ENCODE peak calls at places on chromosomes 6 and 20, in eight cellular contexts. M is ovary, Z is uterus, T is adrenal gland, Q is stomach, R is suprapubic skin, O is IMR-90, E is transverse colon. X is an unnamed sample.
A peak's percentile ranks its signal among the peaks of the same experiment; 100 is the strongest.

GRCh38 chr20:48889155-48889790 is 32.2 kb upstream of the ARFGEF2 start:
- DNase-seq in M (no peak), Z (no peak), T (no peak), Q (no peak), R (no peak), O (no peak), E (no peak), X (no peak)

GRCh38 chr6:12973302-12973865 is 256.8 kb downstream of the PHACTR1 start:
- DNase-seq in M (no peak), Z (no peak), T (no peak), Q (no peak), R (no peak), O (no peak), E (no peak), X (no peak)

GRCh38 chr20:52974155-52974554 is 2.0 kb downstream of the TSHZ2 start:
- DNase-seq in M (no peak), Z (no peak), T (peak; percentile 73), Q (no peak), R (no peak), O (no peak), E (no peak), X (no peak)

GRCh38 chr6:111667921-111668320 is 62.2 kb upstream of the TRAF3IP2 start:
- DNase-seq in M (no peak), Z (no peak), T (no peak), Q (no peak), R (no peak), O (peak; percentile 45), E (no peak), X (no peak)

GRCh38 chr20:38307371-38308046 is 3.6 kb downstream of the BPI start:
- DNase-seq in M (no peak), Z (no peak), T (no peak), Q (no peak), R (no peak), O (peak; percentile 76), E (no peak), X (no peak)

GRCh38 chr6:53250137-53250760 is 98.5 kb downstream of the ELOVL5 start:
- DNase-seq in M (no peak), Z (no peak), T (no peak), Q (no peak), R (no peak), O (peak; percentile 10), E (no peak), X (no peak)

GRCh38 chr6:170553686-170554085 is 483 bp upstream of the TBP start:
- DNase-seq in M (peak; percentile 28), Z (peak; percentile 39), T (peak; percentile 24), Q (peak; percentile 32), R (no peak), O (peak; percentile 37), E (no peak), X (no peak)

GRCh38 chr20:663315-664090 is 10.5 kb upstream of the SRXN1 start:
- DNase-seq in M (no peak), Z (no peak), T (no peak), Q (no peak), R (no peak), O (peak; percentile 20), E (no peak), X (no peak)

GRCh38 chr20:4637081-4637797 is 84.5 kb upstream of the PRND start:
- DNase-seq in M (no peak), Z (no peak), T (no peak), Q (no peak), R (no peak), O (peak; percentile 6), E (no peak), X (no peak)

GRCh38 chr6:138418118-138418742 is 14.2 kb downstream of the HEBP2 start:
- DNase-seq in M (no peak), Z (no peak), T (no peak), Q (no peak), R (no peak), O (no peak), E (no peak), X (no peak)

GRCh38 chr6:167806061-167806700 is 20.5 kb upstream of the AFDN start:
- DNase-seq in M (no peak), Z (no peak), T (no peak), Q (no peak), R (no peak), O (no peak), E (peak; percentile 55), X (no peak)

GRCh38 chr20:10721112-10721896 is 47.5 kb upstream of the JAG1 start:
- DNase-seq in M (no peak), Z (no peak), T (no peak), Q (no peak), R (no peak), O (peak; percentile 69), E (no peak), X (no peak)

GRCh38 chr6:42745638-42746451 is at the start of gene TBCC:
- DNase-seq in M (peak; percentile 96), Z (peak; percentile 96), T (peak; percentile 98), Q (peak; percentile 97), R (peak; percentile 97), O (peak; percentile 99), E (peak; percentile 96), X (peak; percentile 97)
- TF ChIP-seq POLR2A in M (peak; percentile 86), Z (peak; percentile 94), T (peak; percentile 93), Q (peak; percentile 92), R (peak; percentile 97), O (peak; percentile 97), E (peak; percentile 99), X (peak; percentile 96)

DNA sequence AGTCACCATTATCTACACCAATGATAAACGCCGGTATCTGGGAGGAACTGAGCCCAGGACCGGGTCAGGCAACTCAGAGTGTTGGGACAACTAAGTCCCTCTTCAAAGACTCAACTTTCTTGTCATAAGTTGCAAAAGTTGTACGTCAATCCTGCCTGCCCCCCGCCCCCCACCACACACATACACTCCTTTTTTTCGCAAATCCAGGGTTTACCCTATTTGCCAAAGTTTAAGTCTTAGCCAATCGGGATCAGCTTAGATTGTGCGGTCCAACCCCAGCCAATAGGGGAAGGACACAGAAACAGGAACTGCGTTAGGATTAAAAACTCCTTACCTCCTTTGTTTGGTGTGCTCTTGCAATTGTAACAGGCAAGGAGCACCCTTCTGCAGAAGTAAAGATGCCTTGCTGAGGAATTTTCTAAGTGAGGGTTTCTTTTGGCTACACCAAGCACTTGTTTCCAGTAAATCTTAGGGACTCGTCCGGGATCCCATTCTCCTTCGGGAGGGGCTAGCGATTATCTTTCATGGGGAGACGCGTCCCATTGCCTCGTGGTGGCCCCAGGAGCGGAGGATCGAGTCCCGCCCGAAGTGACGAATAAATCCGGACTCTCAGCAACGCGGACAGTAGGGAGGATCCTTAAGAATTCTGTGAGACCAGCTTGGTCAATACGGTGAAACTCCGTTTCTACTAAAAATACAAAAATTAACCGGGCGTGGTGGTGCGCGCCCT is 69.3 kb upstream of the PRSS16 start:
- DNase-seq in M (peak; percentile 55), Z (peak; percentile 71), T (peak; percentile 61), Q (peak; percentile 50), R (no peak), O (peak; percentile 94), E (peak; percentile 62), X (no peak)
- TF ChIP-seq POLR2A in M (no peak), Z (peak; percentile 44), T (peak; percentile 30), Q (no peak), R (no peak), O (peak; percentile 73), E (peak; percentile 59), X (no peak)

DNA sequence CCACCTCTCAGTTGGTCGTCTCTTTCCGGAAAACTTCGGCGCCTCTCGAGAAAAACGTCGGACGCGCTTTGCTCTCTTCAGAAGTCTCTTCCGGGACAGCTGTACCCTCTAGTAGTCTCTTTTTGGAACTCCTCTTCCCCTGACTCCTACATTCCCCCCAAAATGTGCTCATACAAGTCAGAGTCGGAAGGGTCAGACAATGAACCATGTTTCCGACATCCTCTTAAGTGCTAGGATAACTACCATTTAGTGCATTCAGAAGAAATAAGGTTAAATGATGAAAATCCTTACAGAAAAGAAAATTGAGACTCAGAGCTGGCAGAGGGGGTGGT is 476 bp upstream of the TP53RK start:
- DNase-seq in M (no peak), Z (no peak), T (no peak), Q (no peak), R (no peak), O (no peak), E (no peak), X (no peak)
- TF ChIP-seq POLR2A in M (no peak), Z (no peak), T (no peak), Q (no peak), R (peak; percentile 28), O (no peak), E (no peak), X (no peak)

DNA sequence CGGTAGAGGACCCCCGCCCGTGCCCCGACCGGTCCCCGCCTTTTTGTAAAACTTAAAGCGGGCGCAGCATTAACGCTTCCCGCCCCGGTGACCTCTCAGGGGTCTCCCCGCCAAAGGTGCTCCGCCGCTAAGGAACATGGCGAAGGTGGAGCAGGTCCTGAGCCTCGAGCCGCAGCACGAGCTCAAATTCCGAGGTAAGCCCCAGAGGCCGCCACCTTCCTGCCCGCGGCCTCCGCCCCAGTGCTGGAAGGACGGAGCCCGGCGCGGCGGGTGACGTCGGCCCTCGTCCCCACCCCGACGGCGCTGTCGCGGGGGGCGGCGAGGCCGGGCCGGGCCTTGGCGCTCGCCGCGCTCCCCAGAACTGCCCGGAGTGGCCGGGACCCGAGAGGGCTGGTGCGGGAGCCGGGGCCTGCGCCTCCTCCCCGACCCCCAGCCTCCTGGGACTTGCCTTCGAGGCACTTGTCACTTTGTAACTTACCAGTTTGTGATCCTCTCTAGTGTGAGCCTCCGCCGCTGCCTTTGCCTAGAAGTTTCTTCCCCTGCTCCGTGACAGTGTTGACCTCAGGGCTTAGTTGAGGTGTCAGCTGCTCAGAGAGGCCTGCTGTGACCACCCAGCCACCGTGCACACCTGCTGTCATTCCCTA is 417 bp downstream of the VAPB start:
- DNase-seq in M (no peak), Z (no peak), T (peak; percentile 49), Q (peak; percentile 42), R (peak; percentile 72), O (peak; percentile 32), E (peak; percentile 48), X (no peak)
- TF ChIP-seq POLR2A in M (no peak), Z (no peak), T (peak; percentile 16), Q (no peak), R (no peak), O (peak; percentile 92), E (peak; percentile 37), X (no peak)

DNA sequence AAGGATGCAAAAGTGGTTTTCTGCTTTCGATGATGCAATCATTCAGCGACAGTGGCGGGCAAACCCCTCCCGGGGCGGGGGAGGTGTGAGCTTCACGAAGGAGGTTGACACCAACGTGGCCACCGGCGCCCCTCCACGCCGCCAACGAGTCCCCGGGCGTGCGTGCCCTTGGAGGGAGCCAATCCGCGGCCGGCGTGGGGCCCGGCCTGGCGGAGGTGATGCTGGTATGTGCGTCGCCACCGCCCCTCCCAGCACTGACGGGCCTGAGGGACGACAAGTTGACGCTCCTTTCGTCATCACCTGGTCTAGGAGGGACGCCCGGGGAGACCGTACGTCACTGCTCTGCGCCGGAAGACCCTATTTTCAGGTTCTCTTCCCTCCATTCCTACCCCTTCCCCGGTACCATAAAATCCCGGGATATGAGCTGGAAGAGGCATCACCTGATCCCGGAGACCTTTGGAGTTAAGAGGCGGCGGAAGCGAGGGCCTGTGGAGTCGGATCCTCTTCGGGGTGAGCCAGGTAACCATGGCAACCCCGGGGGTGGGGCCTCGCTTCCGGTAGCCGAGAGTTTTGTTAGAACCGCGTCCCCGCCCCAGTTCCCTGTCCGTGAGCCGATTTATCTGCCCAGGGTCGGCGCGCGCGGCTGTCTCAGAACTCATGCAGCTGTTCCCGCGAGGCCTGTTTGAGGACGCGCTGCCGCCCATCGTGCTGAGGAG is at the start of gene DXO:
- DNase-seq in M (peak; percentile 96), Z (peak; percentile 98), T (peak; percentile 97), Q (peak; percentile 96), R (peak; percentile 98), O (peak; percentile 99), E (peak; percentile 97), X (peak; percentile 98)
- TF ChIP-seq POLR2A in M (peak; percentile 76), Z (peak; percentile 41), T (peak; percentile 70), Q (no peak), R (peak; percentile 51), O (peak; percentile 71), E (peak; percentile 74), X (peak; percentile 51)

GRCh38 chr6:108947114-108947854 is 99.1 kb downstream of the ARMC2 start:
- DNase-seq in M (peak; percentile 61), Z (no peak), T (peak; percentile 23), Q (no peak), R (no peak), O (peak; percentile 82), E (no peak), X (no peak)
- TF ChIP-seq POLR2A in M (no peak), Z (peak; percentile 10), T (no peak), Q (no peak), R (no peak), O (no peak), E (no peak), X (no peak)

X was measured in Peyer's patch.